ENCODE peak calls at places on chromosomes 11 and 22, in ten cellular contexts. D is CD8-positive, alpha-beta memory T cell; U is left colon; H is hippocampal formation; N is substantia nigra; S is DMS153; R is kidney tubule cell; B is GM13976; X is Right ventricle myocardium superior; M is HCEC 1CT. K is an unnamed sample.

GRCh38 chr11:48019230-48019584 is 38.8 kb downstream of the PTPRJ start:
- DNase-seq in S (no peak), M (no peak), U (no peak), X (no peak), N (no peak), H (no peak), B (peak; percentile 40), R (no peak), D (no peak), K (no peak)

GRCh38 chr22:24265734-24266133 is 4.9 kb upstream of the SPECC1L start:
- DNase-seq in U (no peak), M (no peak), B (no peak), X (no peak), N (no peak), S (no peak), R (no peak), H (no peak), D (no peak), K (no peak)

GRCh38 chr11:117438371-117439000 is 110.8 kb downstream of the CEP164 start:
- DNase-seq in N (no peak), X (no peak), U (no peak), S (no peak), M (no peak), R (no peak), D (no peak), B (peak; percentile 77), H (no peak), K (no peak)

GRCh38 chr22:44680058-44680457 is 21.9 kb upstream of the PRR5 start:
- DNase-seq in M (no peak), R (no peak), H (no peak), X (no peak), S (no peak), D (no peak), B (no peak), N (no peak), U (no peak), K (no peak)

GRCh38 chr22:45504703-45505341 is 2.1 kb downstream of the FBLN1 start:
- DNase-seq in N (no peak), H (no peak), M (peak; percentile 16), B (peak; percentile 45), S (no peak), D (no peak), X (peak; percentile 85), R (no peak), U (no peak), K (no peak)

GRCh38 chr11:98059488-98059887 is 961.3 kb upstream of the CNTN5 start:
- DNase-seq in M (no peak), H (no peak), X (no peak), D (no peak), N (no peak), S (no peak), U (no peak), B (no peak), R (no peak), K (no peak)

GRCh38 chr11:36409152-36409713 is 100.8 kb downstream of the TRAF6 start:
- DNase-seq in S (no peak), U (no peak), N (no peak), H (no peak), R (no peak), M (no peak), X (no peak), D (no peak), B (no peak), K (no peak)

GRCh38 chr11:118339281-118340045 is 3.0 kb downstream of the CD3D start:
- DNase-seq in M (no peak), H (no peak), B (no peak), D (no peak), S (no peak), N (no peak), U (no peak), X (no peak), R (no peak), K (no peak)

GRCh38 chr22:46086577-46087335 is 63.6 kb upstream of the PPARA start:
- DNase-seq in N (no peak), U (no peak), B (no peak), M (peak; percentile 76), H (no peak), R (no peak), S (no peak), X (peak; percentile 54), D (no peak), K (no peak)

GRCh38 chr11:12239396-12240298 is 129.3 kb downstream of the MICAL2 start:
- DNase-seq in R (peak; percentile 86), M (no peak), D (no peak), H (no peak), X (no peak), U (no peak), B (no peak), N (peak; percentile 27), S (no peak), K (no peak)

GRCh38 chr11:19985106-19985505 is 175.2 kb downstream of the DBX1 start:
- DNase-seq in B (no peak), X (no peak), N (no peak), U (no peak), R (no peak), S (no peak), M (no peak), D (no peak), H (no peak), K (no peak)

GRCh38 chr22:21665047-21665851 is 563 bp upstream of the PPIL2 start:
- DNase-seq in H (no peak), R (no peak), X (no peak), S (no peak), D (no peak), U (peak; percentile 19), M (no peak), B (no peak), N (no peak), K (no peak)

GRCh38 chr11:108559904-108560303 is 33.7 kb downstream of the EXPH5 start:
- DNase-seq in R (no peak), H (no peak), D (no peak), U (no peak), B (no peak), M (peak; percentile 65), N (no peak), S (no peak), X (no peak), K (no peak)

GRCh38 chr11:70707821-70708220 is 309.5 kb downstream of the CTTN start:
- DNase-seq in U (no peak), S (no peak), M (no peak), N (no peak), H (no peak), B (no peak), R (no peak), D (peak; percentile 27), X (no peak), K (no peak)

GRCh38 chr11:112132737-112133136 is 31.2 kb downstream of the IL18 start:
- DNase-seq in S (no peak), M (no peak), D (no peak), N (no peak), U (no peak), B (no peak), X (no peak), H (no peak), R (no peak), K (no peak)

GRCh38 chr11:59728913-59729312 is 15.3 kb upstream of the OR10V1 start:
- DNase-seq in X (no peak), R (peak; percentile 24), H (no peak), S (no peak), B (no peak), U (no peak), N (no peak), M (no peak), D (no peak), K (no peak)

GRCh38 chr11:109037856-109038780 is 373.2 kb downstream of the DDX10 start:
- DNase-seq in S (no peak), B (no peak), M (peak; percentile 73), D (no peak), N (no peak), R (no peak), H (peak; percentile 37), X (no peak), U (no peak), K (peak; percentile 18)

GRCh38 chr22:20436309-20437252 is 1.0 kb downstream of the SCARF2 start:
- DNase-seq in H (no peak), N (peak; percentile 30), B (peak; percentile 47), D (peak; percentile 47), S (no peak), X (peak; percentile 60), U (no peak), R (peak; percentile 9), M (peak; percentile 8), K (no peak)

GRCh38 chr11:6505577-6506240 is 8.6 kb downstream of the DNHD1 start:
- DNase-seq in B (peak; percentile 37), R (peak; percentile 68), S (peak; percentile 25), D (no peak), H (peak; percentile 62), M (peak; percentile 90), X (no peak), U (no peak), N (peak; percentile 25), K (peak; percentile 23)

GRCh38 chr11:14500181-14500651 is 605 bp upstream of the COPB1 start:
- DNase-seq in R (peak; percentile 65), U (peak; percentile 78), N (peak; percentile 29), H (peak; percentile 51), D (peak; percentile 71), B (peak; percentile 67), M (peak; percentile 59), X (peak; percentile 60), S (no peak), K (peak; percentile 44)

GRCh38 chr11:105447936-105448702 is 161.8 kb upstream of the GRIA4 start:
- DNase-seq in R (no peak), U (no peak), B (no peak), H (no peak), M (no peak), D (no peak), X (no peak), S (no peak), N (no peak), K (no peak)

GRCh38 chr22:46584081-46584903 is 35.9 kb upstream of the GRAMD4 start:
- DNase-seq in D (no peak), N (peak; percentile 50), M (no peak), X (peak; percentile 41), B (no peak), R (peak; percentile 49), S (no peak), U (peak; percentile 14), H (no peak), K (no peak)

GRCh38 chr11:26243426-26243825 is 88.5 kb upstream of the ANO3 start:
- DNase-seq in S (no peak), R (no peak), N (no peak), H (no peak), M (no peak), B (no peak), X (no peak), D (no peak), U (no peak), K (no peak)

GRCh38 chr11:103420593-103420992 is 311.4 kb downstream of the DYNC2H1 start:
- DNase-seq in S (no peak), D (no peak), N (no peak), H (no peak), U (no peak), X (no peak), B (no peak), R (peak; percentile 71), M (peak; percentile 49), K (no peak)

GRCh38 chr11:117020287-117020686 is 77.9 kb downstream of the SIK3 start:
- DNase-seq in B (no peak), S (no peak), U (peak; percentile 30), D (no peak), H (no peak), R (no peak), N (no peak), X (no peak), M (no peak), K (no peak)

GRCh38 chr11:38345286-38345685 is 1747.2 kb upstream of the RAG2 start:
- DNase-seq in N (no peak), D (no peak), M (no peak), H (no peak), B (no peak), R (no peak), U (no peak), X (no peak), S (no peak), K (no peak)

GRCh38 chr11:70763606-70764005 is 365.3 kb downstream of the CTTN start:
- DNase-seq in H (no peak), X (peak; percentile 23), S (no peak), B (no peak), N (no peak), U (no peak), M (peak; percentile 43), R (no peak), D (no peak), K (no peak)

GRCh38 chr22:37753746-37754145 is 54.0 kb upstream of the GCAT start:
- DNase-seq in R (peak; percentile 57), S (no peak), X (peak; percentile 58), B (no peak), M (no peak), D (no peak), U (no peak), N (no peak), H (no peak), K (no peak)